ENCODE peak calls at places on chromosomes 4 and X, in eight cellular contexts. J is endothelial cell of umbilical vein; P is NCI-H748 treated with DMSO at 0.1 percent for 48 hours; C is activated effector memory CD4-positive, alpha-beta T cell treated with Interleukin-2 at 50 U/mL for 16 hours; M is A172; O is nucleus accumbens; R is HEK293T; F is cerebellum. I is an unnamed sample.

GRCh38 chr4:77501851-77502250 is 103.8 kb upstream of the CXCL13 start:
- DNase-seq in O (no peak), M (peak; percentile 14), J (no peak), P (no peak), C (no peak), R (no peak), F (no peak), I (no peak)

GRCh38 chr4:139458999-139459398 is 5.1 kb downstream of the RAB33B start:
- DNase-seq in C (no peak), O (no peak), M (no peak), R (no peak), F (no peak), J (no peak), P (no peak), I (no peak)

GRCh38 chrX:154142386-154142785 is 1.7 kb upstream of the OPN1LW start:
- DNase-seq in R (no peak), O (no peak), P (no peak), M (no peak), J (no peak), F (no peak), C (no peak), I (no peak)

GRCh38 chrX:40012800-40013682 is 84.7 kb downstream of the BCOR start:
- DNase-seq in F (no peak), C (no peak), J (peak; percentile 68), M (no peak), R (peak; percentile 55), O (no peak), P (peak; percentile 56), I (peak; percentile 1)

GRCh38 chr4:69760455-69760854 is at the start of gene SULT1B1:
- DNase-seq in O (no peak), F (no peak), C (peak; percentile 20), P (no peak), R (no peak), J (peak; percentile 89), M (no peak), I (no peak)

GRCh38 chr4:104015680-104016079 is 295.9 kb upstream of the TACR3 start:
- DNase-seq in R (peak; percentile 9), J (no peak), M (peak; percentile 3), C (no peak), F (no peak), O (no peak), P (peak; percentile 23), I (peak; percentile 62)

GRCh38 chr4:169151671-169152070 is 119.1 kb downstream of the SH3RF1 start:
- DNase-seq in P (no peak), R (no peak), C (no peak), F (no peak), M (no peak), O (no peak), J (peak; percentile 42), I (no peak)

GRCh38 chrX:46574337-46574940 is 874 bp downstream of the CHST7 start:
- DNase-seq in P (peak; percentile 45), C (peak; percentile 33), J (peak; percentile 29), F (no peak), M (no peak), R (no peak), O (no peak), I (no peak)

GRCh38 chr4:156571146-156571545 is 400.5 kb downstream of the PDGFC start:
- DNase-seq in M (no peak), P (no peak), J (no peak), F (no peak), C (no peak), R (no peak), O (no peak), I (peak; percentile 3)

GRCh38 chr4:182339246-182339645 is 96.0 kb downstream of the TENM3 start:
- DNase-seq in F (no peak), R (no peak), C (no peak), P (no peak), J (no peak), O (no peak), M (peak; percentile 14), I (no peak)

GRCh38 chrX:134460861-134461218 is 875 bp downstream of the HPRT1 start:
- DNase-seq in R (no peak), J (peak; percentile 34), O (no peak), F (peak; percentile 1), M (no peak), C (no peak), P (peak; percentile 0), I (peak; percentile 4)

GRCh38 chrX:7372843-7373525 is 225.0 kb upstream of the PUDP start:
- DNase-seq in F (no peak), P (no peak), J (no peak), C (no peak), R (no peak), M (peak; percentile 62), O (no peak), I (no peak)

GRCh38 chr4:24229976-24230375 is 340.1 kb upstream of the PPARGC1A start:
- DNase-seq in C (no peak), J (no peak), M (no peak), O (no peak), R (no peak), P (no peak), F (no peak), I (no peak)

GRCh38 chr4:15451866-15452765 is 17.6 kb upstream of the CC2D2A start:
- DNase-seq in C (no peak), F (no peak), J (no peak), P (no peak), O (no peak), R (no peak), M (peak; percentile 75), I (no peak)

GRCh38 chr4:148067307-148067916 is 335.5 kb downstream of the ARHGAP10 start:
- DNase-seq in J (peak; percentile 46), P (no peak), R (no peak), O (no peak), C (no peak), F (no peak), M (no peak), I (peak; percentile 13)

GRCh38 chr4:23163649-23164436 is 471.1 kb downstream of the GBA3 start:
- DNase-seq in C (no peak), R (no peak), F (no peak), O (no peak), M (peak; percentile 40), J (no peak), P (no peak), I (no peak)

GRCh38 chrX:45771114-45771513 is 570.4 kb upstream of the DIPK2B start:
- DNase-seq in R (peak; percentile 25), P (no peak), C (no peak), M (peak; percentile 98), F (no peak), J (peak; percentile 86), O (no peak), I (peak; percentile 48)

GRCh38 chr4:99763635-99764101 is 53.0 kb upstream of the DAPP1 start:
- DNase-seq in J (peak; percentile 13), C (no peak), R (no peak), M (peak; percentile 94), O (no peak), P (no peak), F (no peak), I (no peak)

GRCh38 chr4:11842620-11843263 is 414.0 kb upstream of the HS3ST1 start:
- DNase-seq in J (no peak), R (no peak), P (peak; percentile 38), O (no peak), F (no peak), M (no peak), C (no peak), I (no peak)

GRCh38 chr4:766152-766515 is 59.8 kb downstream of the CPLX1 start:
- DNase-seq in F (no peak), R (no peak), P (no peak), C (no peak), M (peak; percentile 62), O (no peak), J (no peak), I (peak; percentile 40)

GRCh38 chrX:154596290-154596929 is 11.5 kb downstream of the CTAG1A start:
- DNase-seq in J (no peak), M (peak; percentile 96), R (peak; percentile 4), F (no peak), O (no peak), C (no peak), P (no peak), I (no peak)

GRCh38 chr4:107950746-107951540 is 19.6 kb downstream of the CYP2U1 start:
- DNase-seq in P (no peak), M (no peak), O (no peak), R (no peak), F (no peak), J (no peak), C (no peak), I (no peak)

GRCh38 chr4:128338634-128339355 is 51.2 kb upstream of the PGRMC2 start:
- DNase-seq in P (no peak), F (no peak), J (peak; percentile 73), R (no peak), C (no peak), O (no peak), M (peak; percentile 94), I (no peak)

GRCh38 chr4:83125738-83126141 is 11.2 kb upstream of the PLAC8 start:
- DNase-seq in C (peak; percentile 29), O (no peak), M (no peak), R (no peak), F (no peak), P (no peak), J (no peak), I (no peak)

GRCh38 chr4:125433453-125433852 is 118.7 kb downstream of the FAT4 start:
- DNase-seq in P (no peak), O (no peak), F (no peak), M (peak; percentile 31), R (no peak), C (no peak), J (peak; percentile 45), I (no peak)

GRCh38 chr4:89434364-89434988 is 126.9 kb upstream of the GPRIN3 start:
- DNase-seq in F (peak; percentile 61), J (peak; percentile 46), C (no peak), O (no peak), P (peak; percentile 33), M (peak; percentile 34), R (peak; percentile 50), I (peak; percentile 63)

GRCh38 chr4:16056681-16057400 is 27.0 kb downstream of the PROM1 start:
- DNase-seq in F (peak; percentile 32), M (no peak), P (no peak), R (peak; percentile 27), J (peak; percentile 51), O (no peak), C (no peak), I (no peak)

GRCh38 chr4:797066-797465 is 28.9 kb downstream of the CPLX1 start:
- DNase-seq in M (no peak), P (no peak), O (no peak), C (no peak), J (no peak), R (no peak), F (peak; percentile 65), I (no peak)

GRCh38 chr4:59247032-59247431 is 1953.1 kb upstream of the ADGRL3 start:
- DNase-seq in C (no peak), M (no peak), F (no peak), P (no peak), J (no peak), O (no peak), R (no peak), I (peak; percentile 29)

GRCh38 chr4:7019367-7019766 is 23.8 kb upstream of the TADA2B start:
- DNase-seq in M (no peak), C (no peak), R (no peak), P (no peak), F (no peak), O (no peak), J (no peak), I (no peak)

GRCh38 chr4:182904271-182904761 is 12.9 kb downstream of the DCTD start:
- DNase-seq in F (no peak), J (no peak), M (no peak), C (no peak), P (no peak), O (no peak), R (no peak), I (no peak)

I was measured in SK-MEL-5.